ENCODE peak calls at places on chromosome X, in nine cellular contexts. N, J, H, T, X, K, E, F and I are unnamed samples.

GRCh38 chrX:94435799-94436198 is 761.8 kb downstream of the FAM133A start:
- DNase-seq in H (no peak), F (no peak), J (no peak), E (no peak), T (no peak), K (no peak), N (no peak), X (no peak), I (no peak)

GRCh38 chrX:24495700-24496099 is 30.6 kb downstream of the PDK3 start:
- DNase-seq in K (no peak), J (no peak), H (no peak), T (no peak), X (no peak), F (no peak), N (no peak), E (no peak), I (no peak)

GRCh38 chrX:4710618-4711433 is 997.4 kb upstream of the PRKX start:
- DNase-seq in F (peak), H (peak), N (no peak), X (no peak), E (no peak), J (no peak), T (no peak), K (peak), I (no peak)

GRCh38 chrX:120457766-120458180 is 11.3 kb downstream of the LAMP2 start:
- DNase-seq in T (peak), N (no peak), F (no peak), H (no peak), X (peak), K (no peak), J (no peak), E (no peak), I (no peak)

GRCh38 chrX:12899506-12899905 is 6.9 kb upstream of the TLR8 start:
- DNase-seq in K (no peak), N (no peak), F (no peak), H (no peak), X (no peak), T (no peak), E (no peak), J (peak), I (no peak)

GRCh38 chrX:10833299-10834169 is 213.1 kb upstream of the MID1 start:
- DNase-seq in H (peak), N (no peak), E (peak), F (peak), K (peak), T (no peak), X (no peak), J (peak), I (no peak)

GRCh38 chrX:134671207-134671750 is 13.0 kb upstream of the PLAC1 start:
- DNase-seq in J (no peak), T (no peak), E (no peak), F (no peak), X (no peak), H (no peak), N (no peak), K (no peak), I (no peak)

GRCh38 chrX:120334603-120335002 is 23.3 kb upstream of the TMEM255A start:
- DNase-seq in J (no peak), E (no peak), N (no peak), F (no peak), T (no peak), X (no peak), H (no peak), K (no peak), I (no peak)

GRCh38 chrX:36436286-36436860 is 516.8 kb downstream of the CFAP47 start:
- DNase-seq in F (no peak), H (no peak), X (no peak), J (no peak), N (no peak), T (no peak), K (no peak), E (no peak), I (no peak)

GRCh38 chrX:41384041-41384705 is 50.2 kb downstream of the DDX3X start:
- DNase-seq in F (no peak), N (peak), T (no peak), X (peak), H (peak), K (peak), E (peak), J (no peak), I (peak)

GRCh38 chrX:136823175-136823574 is 42.4 kb upstream of the ARHGEF6 start:
- DNase-seq in T (no peak), E (no peak), H (no peak), J (no peak), N (no peak), F (no peak), K (no peak), X (peak), I (no peak)

GRCh38 chrX:111270339-111270738 is at the start of gene CAPN6:
- DNase-seq in F (peak), J (peak), N (no peak), H (peak), E (no peak), T (no peak), X (peak), K (peak), I (no peak)

GRCh38 chrX:109393859-109394258 is 88.0 kb downstream of the GUCY2F start:
- DNase-seq in E (no peak), N (no peak), H (no peak), F (peak), T (no peak), K (no peak), J (peak), X (no peak), I (no peak)

GRCh38 chrX:153476628-153477027 is 6.3 kb upstream of the HAUS7 start:
- DNase-seq in E (no peak), K (no peak), J (no peak), H (no peak), T (no peak), F (no peak), X (no peak), N (no peak), I (no peak)

GRCh38 chrX:44043496-44043895 is 70.3 kb upstream of the NDP start:
- DNase-seq in H (no peak), N (no peak), F (no peak), X (no peak), K (no peak), J (no peak), E (no peak), T (no peak), I (no peak)

GRCh38 chrX:118088084-118088483 is 28.5 kb downstream of the KLHL13 start:
- DNase-seq in F (no peak), E (no peak), J (no peak), H (no peak), X (no peak), N (no peak), K (no peak), T (no peak), I (no peak)

GRCh38 chrX:37684426-37684825 is 1.2 kb upstream of the XK start:
- DNase-seq in E (no peak), N (no peak), H (no peak), K (peak), J (no peak), F (no peak), T (no peak), X (no peak), I (no peak)

GRCh38 chrX:42530027-42530426 is 247.9 kb downstream of the PPP1R2C start:
- DNase-seq in N (no peak), H (no peak), J (no peak), F (no peak), X (peak), E (no peak), T (no peak), K (no peak), I (no peak)